ENCODE peak calls at places on chromosomes 4 and X, in five cellular contexts. C is CD8-positive, alpha-beta T cell; A is thoracic aorta; Y is IMR-90; U is brain microvascular endothelial cell. D is an unnamed sample. For H3K36me3, the result is how much of the 10 kb centered on the place peaks cover.

GRCh38 chr4:6225469-6225868 is 25.1 kb upstream of the JAKMIP1 start:
- DNase-seq in Y (peak), A (no peak), U (peak), C (no peak), D (peak)

GRCh38 chr4:58560736-58561135 is 1450.6 kb upstream of the IGFBP7 start:
- DNase-seq in A (no peak), Y (no peak), U (no peak), C (no peak), D (no peak)

GRCh38 chrX:154036513-154036912 is 16.8 kb upstream of the IRAK1 start:
- DNase-seq in A (no peak), U (no peak), C (peak), Y (no peak), D (peak)

GRCh38 chrX:69015156-69015555 is 150.1 kb downstream of the PJA1 start:
- DNase-seq in A (no peak), Y (no peak), U (no peak), C (no peak), D (no peak)

GRCh38 chr4:37628977-37629609 is 57.1 kb downstream of the RELL1 start:
- DNase-seq in Y (peak), C (no peak), U (peak), A (no peak), D (no peak)

GRCh38 chr4:13705521-13706035 is 78.1 kb upstream of the BOD1L1 start:
- DNase-seq in U (no peak), Y (no peak), A (no peak), C (no peak), D (no peak)

GRCh38 chrX:68867458-68868166 is 38.8 kb downstream of the EFNB1 start:
- DNase-seq in Y (no peak), A (no peak), C (no peak), U (no peak), D (no peak)

GRCh38 chr4:81625422-81626417 is 154.0 kb upstream of the RASGEF1B start:
- DNase-seq in U (no peak), C (no peak), Y (no peak), A (no peak), D (no peak)

GRCh38 chrX:42948723-42949122 is 170.8 kb upstream of the PPP1R2C start:
- DNase-seq in A (no peak), U (no peak), C (peak), Y (no peak), D (peak)

GRCh38 chrX:47623540-47624027 is 3.9 kb upstream of the SYN1 start:
- DNase-seq in A (no peak), C (peak), U (peak), Y (peak), D (peak)

GRCh38 chr4:84623661-84624060 is 40.7 kb downstream of the CDS1 start:
- DNase-seq in U (no peak), C (no peak), A (no peak), Y (no peak), D (no peak)

GRCh38 chr4:14165253-14165942 is 537.9 kb upstream of the BOD1L1 start:
- DNase-seq in C (no peak), U (no peak), A (no peak), Y (no peak), D (no peak)

GRCh38 chr4:30537462-30537861 is 182.7 kb upstream of the PCDH7 start:
- DNase-seq in U (peak), C (no peak), A (no peak), Y (peak), D (no peak)

GRCh38 chr4:164572877-164573279 is 181.1 kb upstream of the SMIM31 start:
- DNase-seq in Y (no peak), A (no peak), C (no peak), U (peak), D (no peak)

GRCh38 chr4:15238720-15239119 is 189.1 kb upstream of the C1QTNF7 start:
- DNase-seq in Y (peak), U (peak), A (no peak), C (no peak), D (peak)

GRCh38 chr4:146915132-146915531 is 30.5 kb downstream of the TTC29 start:
- DNase-seq in A (no peak), U (no peak), C (no peak), Y (no peak), D (no peak)

GRCh38 chrX:19625612-19626011 is 110.3 kb upstream of the MAP3K15 start:
- DNase-seq in U (no peak), C (peak), A (no peak), Y (no peak), D (peak)

GRCh38 chr4:57114973-57115372 is 4.8 kb upstream of the IGFBP7 start:
- DNase-seq in C (no peak), U (no peak), Y (peak), A (no peak), D (no peak)

GRCh38 chr4:38366997-38367396 is 297.0 kb upstream of the KLF3 start:
- DNase-seq in U (no peak), A (no peak), Y (no peak), C (no peak), D (no peak)

GRCh38 chr4:149781150-149781549 is 34.5 kb downstream of the IQCM start:
- DNase-seq in A (no peak), U (peak), C (no peak), Y (peak), D (no peak)

GRCh38 chr4:53595204-53595603 is 3.9 kb upstream of the LNX1 start:
- DNase-seq in A (no peak), C (no peak), U (no peak), Y (no peak), D (no peak)

GRCh38 chrX:152897216-152898144 is at the start of gene ZNF185:
- DNase-seq in U (no peak), C (no peak), Y (no peak), A (no peak), D (no peak)

GRCh38 chr4:100295792-100296191 is 105.5 kb upstream of the DDIT4L start:
- DNase-seq in Y (peak), A (no peak), U (peak), C (no peak), D (no peak)

GRCh38 chr4:102438396-102438795 is 62.8 kb upstream of the NFKB1 start:
- DNase-seq in U (peak), C (no peak), Y (peak), A (no peak), D (no peak)

GRCh38 chrX:149713279-149714050 is 1.6 kb downstream of the MAGEA11 start:
- DNase-seq in C (no peak), A (no peak), U (no peak), Y (no peak), D (no peak)

GRCh38 chr4:7832331-7832730 is 107.3 kb downstream of the AFAP1 start:
- DNase-seq in Y (no peak), A (no peak), U (no peak), C (no peak), D (no peak)

GRCh38 chr4:52983563-52984303 is 121.6 kb downstream of the RASL11B start:
- DNase-seq in A (no peak), U (peak), C (no peak), Y (peak), D (peak)

GRCh38 chrX:84339507-84340364 is 151.7 kb upstream of the RPS6KA6 start:
- DNase-seq in Y (peak), C (no peak), U (no peak), A (no peak), D (peak)

DNA sequence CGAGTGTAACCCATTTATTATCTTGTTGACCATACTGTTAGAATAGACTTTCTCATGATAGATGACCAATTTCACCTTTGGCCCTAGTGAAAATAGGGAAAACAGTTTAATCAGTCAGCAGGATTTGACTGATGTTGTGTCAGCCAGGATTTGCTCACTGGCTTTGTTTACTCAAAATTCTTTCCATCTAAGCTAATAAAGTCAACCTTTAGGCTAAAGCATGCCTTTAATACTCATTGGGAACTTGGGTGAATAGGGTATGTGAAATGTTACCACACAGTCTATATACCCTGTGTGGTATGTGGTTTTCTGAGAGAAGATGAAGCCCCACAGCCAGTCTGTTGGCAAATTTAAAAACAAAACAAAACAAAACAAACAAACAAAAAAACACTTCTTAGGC is 18.7 kb upstream of the SPANXB1 start:
- DNase-seq in C (no peak), A (no peak), U (no peak), Y (no peak), D (no peak)
- H3K27ac ChIP-seq in C (no peak), A (no peak), U (no peak), Y (no peak), D (no peak)

GRCh38 chr4:186604124-186604627 is 48.8 kb upstream of the MTNR1A start:
- DNase-seq in U (no peak), C (no peak), Y (no peak), A (no peak), D (no peak)
- H3K36me3 ChIP-seq in U (half or more), C (under half), Y (half or more), A (half or more), D (under half)

DNA sequence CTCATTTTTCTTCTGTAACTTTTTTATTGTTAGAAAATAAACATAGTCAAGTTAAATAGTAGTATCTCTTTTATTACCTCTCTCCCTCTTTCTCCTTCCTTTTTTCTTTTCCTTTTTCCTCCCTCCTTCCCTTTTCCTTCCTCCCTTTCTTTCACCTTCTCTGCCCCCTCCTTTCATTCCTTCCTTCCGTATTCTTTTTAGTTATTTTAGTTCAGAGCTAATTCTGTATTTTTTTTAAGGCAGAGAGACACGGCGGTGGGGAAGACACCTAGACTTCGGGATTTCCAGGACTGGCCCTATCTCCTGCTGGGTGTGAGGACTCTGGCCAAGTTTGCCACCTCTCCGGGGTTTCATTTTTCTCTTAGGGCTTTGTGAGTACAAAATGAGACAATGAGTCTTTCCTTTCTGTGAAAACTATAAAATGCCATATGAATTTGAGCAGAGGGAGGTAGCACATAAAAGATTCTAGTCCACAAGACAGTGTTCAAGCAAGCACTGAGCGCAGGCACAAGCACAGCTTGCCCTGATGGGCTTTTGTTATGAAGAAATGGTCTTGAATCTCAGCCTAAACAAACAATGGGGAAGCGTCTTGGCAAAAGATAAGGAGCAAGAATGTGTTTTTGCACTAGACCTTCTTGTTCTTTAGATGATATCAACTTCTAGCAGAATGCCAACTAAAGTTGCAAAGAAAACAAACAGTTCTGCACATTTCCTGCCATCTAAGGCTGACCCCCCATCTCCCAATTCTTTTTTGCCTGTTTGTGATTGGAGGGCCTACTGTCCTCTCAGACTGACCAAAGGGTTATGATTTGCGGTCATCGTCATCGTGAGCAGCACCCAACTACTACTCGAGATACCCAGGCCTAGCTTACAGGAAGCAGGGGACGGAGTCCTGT is 72.9 kb upstream of the ZNF518B start:
- DNase-seq in U (peak), C (no peak), A (no peak), Y (no peak), D (no peak)
- H3K27ac ChIP-seq in U (no peak), C (no peak), A (no peak), Y (no peak), D (no peak)

GRCh38 chr4:94253036-94253435 is 45.4 kb downstream of the SMARCAD1 start:
- DNase-seq in Y (peak), A (no peak), C (no peak), U (peak), D (no peak)
- H3K36me3 ChIP-seq in Y (under half), A (under half), C (under half), U (under half), D (under half)

GRCh38 chr4:119184128-119184527 is 28.4 kb upstream of the USP53 start:
- DNase-seq in Y (no peak), A (no peak), C (no peak), U (no peak), D (no peak)
- H3K27ac ChIP-seq in Y (no peak), A (no peak), C (no peak), U (no peak), D (no peak)

DNA sequence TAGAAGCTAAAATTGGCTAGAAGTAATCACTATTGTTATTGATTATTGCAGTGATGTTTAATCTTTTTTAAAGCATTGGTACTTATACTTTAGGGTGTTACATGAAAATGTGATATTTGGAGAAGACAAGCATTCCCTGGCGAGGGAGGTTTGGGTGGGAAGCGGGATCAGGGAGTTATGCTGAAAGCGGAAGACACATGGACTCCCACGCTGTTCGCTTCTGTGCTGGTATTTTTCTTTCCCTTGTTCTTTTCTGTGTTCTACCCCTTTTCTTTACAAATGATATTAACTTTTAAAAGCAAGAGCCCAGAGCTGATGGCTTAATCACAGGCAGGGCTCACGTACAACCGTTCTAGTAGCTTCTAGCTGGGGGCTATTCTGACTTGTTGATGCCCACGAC is 61.6 kb downstream of the PHOX2B start:
- DNase-seq in C (no peak), Y (no peak), U (no peak), A (no peak), D (no peak)
- H3K36me3 ChIP-seq in C (under half), Y (under half), U (under half), A (half or more), D (under half)

GRCh38 chrX:130058667-130059066 is 51.6 kb downstream of the ELF4 start:
- DNase-seq in Y (no peak), A (no peak), U (no peak), C (no peak), D (no peak)

GRCh38 chrX:130055899-130056298 is 54.4 kb downstream of the ELF4 start:
- DNase-seq in C (no peak), Y (no peak), A (no peak), U (no peak), D (no peak)

GRCh38 chrX:130057209-130057608 is 53.1 kb downstream of the ELF4 start:
- DNase-seq in U (no peak), A (no peak), Y (no peak), C (no peak), D (no peak)

GRCh38 chrX:130055103-130055502 is 55.2 kb downstream of the ELF4 start:
- DNase-seq in U (peak), A (no peak), Y (peak), C (no peak), D (no peak)

GRCh38 chrX:130060122-130061069 is 49.9 kb downstream of the ELF4 start:
- DNase-seq in A (no peak), U (peak), C (peak), Y (peak), D (peak)
- H3K27ac ChIP-seq in A (no peak), U (peak), C (no peak), Y (peak), D (no peak)

DNA sequence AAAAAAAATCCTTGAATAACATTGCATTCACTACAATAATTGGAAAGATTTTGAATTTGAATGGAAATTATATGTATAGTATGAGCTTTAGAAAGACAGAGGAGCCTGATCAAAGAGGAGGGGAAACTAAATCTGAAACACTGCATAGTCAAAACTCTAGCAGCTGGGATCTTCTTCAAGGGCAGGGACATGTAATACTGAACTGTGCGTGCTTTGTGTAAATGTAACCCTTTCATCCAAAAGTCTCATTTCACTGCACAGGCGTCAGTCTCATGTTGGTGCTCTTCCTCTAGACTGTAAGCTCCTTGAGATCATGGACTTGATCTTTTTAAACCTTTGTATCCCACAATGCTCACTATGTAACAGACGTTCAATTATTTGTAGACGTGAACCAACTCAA is 212.0 kb upstream of the JADE1 start:
- DNase-seq in U (no peak), Y (no peak), C (no peak), A (no peak), D (no peak)
- H3K36me3 ChIP-seq in U (under half), Y (under half), C (under half), A (under half), D (under half)

GRCh38 chrX:132837971-132838370 is 120.5 kb downstream of the HS6ST2 start:
- DNase-seq in U (no peak), C (no peak), A (no peak), Y (no peak), D (no peak)

GRCh38 chrX:132836471-132836870 is 122.0 kb downstream of the HS6ST2 start:
- DNase-seq in U (no peak), C (no peak), Y (no peak), A (no peak), D (no peak)

GRCh38 chrX:132834741-132835140 is 123.7 kb downstream of the HS6ST2 start:
- DNase-seq in Y (no peak), C (no peak), U (no peak), A (no peak), D (no peak)

GRCh38 chrX:132834109-132834508 is 124.3 kb downstream of the HS6ST2 start:
- DNase-seq in C (no peak), Y (no peak), U (no peak), A (no peak), D (no peak)

GRCh38 chrX:132837126-132837525 is 121.3 kb downstream of the HS6ST2 start:
- DNase-seq in C (no peak), A (no peak), U (peak), Y (no peak), D (no peak)
- H3K27ac ChIP-seq in C (no peak), A (no peak), U (no peak), Y (no peak), D (no peak)

GRCh38 chrX:120534413-120535205 is 26.2 kb downstream of the CUL4B start:
- DNase-seq in A (no peak), C (no peak), U (no peak), Y (no peak), D (no peak)

DNA sequence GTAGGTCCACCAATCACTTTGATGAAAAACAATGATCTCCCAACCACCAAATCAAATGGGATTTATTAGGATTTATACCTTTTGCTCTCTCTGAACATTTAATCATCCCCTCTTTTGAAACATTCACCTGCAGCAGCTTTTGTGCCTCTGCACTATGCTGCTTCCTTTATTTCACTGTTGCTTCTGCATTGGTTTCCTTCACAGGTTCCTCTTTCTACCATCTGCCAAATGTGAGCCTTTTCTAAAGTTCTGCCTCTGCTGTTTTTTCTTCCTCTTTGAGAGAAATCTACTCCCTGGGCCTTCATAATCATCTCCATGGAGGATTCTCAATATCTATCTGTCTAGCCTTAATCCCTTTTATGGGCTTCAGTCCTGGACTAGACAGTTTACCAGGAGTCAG is 24.7 kb downstream of the CUL4B start:
- DNase-seq in Y (no peak), A (no peak), C (no peak), U (no peak), D (no peak)
- H3K36me3 ChIP-seq in Y (under half), A (under half), C (under half), U (under half), D (half or more)